ENCODE peak calls at places on chromosomes 7 and 10, in four cellular contexts. One of them, this sample, is unnamed.

GRCh38 chr7:106063692-106064091 is 48.4 kb downstream of the SYPL1 start:
- DNase-seq in HepG2: no peak
- DNase-seq in GM12878: no peak
- DNase-seq in K562: no peak
- DNase-seq in this sample: no peak

GRCh38 chr10:1084011-1084950 is 28.1 kb downstream of the WDR37 start:
- DNase-seq in HepG2: no peak
- DNase-seq in GM12878: no peak
- DNase-seq in K562: no peak
- DNase-seq in this sample: no peak

GRCh38 chr10:45520476-45520875 is 146.5 kb downstream of the ALOX5 start:
- DNase-seq in HepG2: no peak
- DNase-seq in GM12878: no peak
- DNase-seq in K562: no peak
- DNase-seq in this sample: peak; percentile 41

GRCh38 chr10:36538945-36539586 is 586.3 kb upstream of the ANKRD30A start:
- DNase-seq in HepG2: no peak
- DNase-seq in GM12878: no peak
- DNase-seq in K562: no peak
- DNase-seq in this sample: no peak

GRCh38 chr10:104435822-104436221 is 82.2 kb downstream of the CFAP58 start:
- DNase-seq in HepG2: no peak
- DNase-seq in GM12878: no peak
- DNase-seq in K562: no peak
- DNase-seq in this sample: no peak

GRCh38 chr7:152335900-152336571 is 99.8 kb downstream of the KMT2C start:
- DNase-seq in HepG2: no peak
- DNase-seq in GM12878: no peak
- DNase-seq in K562: no peak
- DNase-seq in this sample: no peak

GRCh38 chr7:30924624-30925023 is 13.0 kb downstream of the AQP1 start:
- DNase-seq in HepG2: no peak
- DNase-seq in GM12878: no peak
- DNase-seq in K562: no peak
- DNase-seq in this sample: no peak

GRCh38 chr7:47988496-47989386 is 9.3 kb upstream of the HUS1 start:
- DNase-seq in HepG2: peak; percentile 13
- DNase-seq in GM12878: no peak
- DNase-seq in K562: no peak
- DNase-seq in this sample: peak; percentile 39

GRCh38 chr7:106668853-106669539 is 8.0 kb upstream of the CCDC71L start:
- DNase-seq in HepG2: no peak
- DNase-seq in GM12878: no peak
- DNase-seq in K562: no peak
- DNase-seq in this sample: no peak

GRCh38 chr10:17923728-17924127 is 28.0 kb upstream of the SLC39A12 start:
- DNase-seq in HepG2: no peak
- DNase-seq in GM12878: no peak
- DNase-seq in K562: no peak
- DNase-seq in this sample: no peak

GRCh38 chr10:34589275-34589674 is 225.8 kb downstream of the PARD3 start:
- DNase-seq in HepG2: no peak
- DNase-seq in GM12878: no peak
- DNase-seq in K562: no peak
- DNase-seq in this sample: no peak

GRCh38 chr7:69656890-69657289 is 58.6 kb downstream of the AUTS2 start:
- DNase-seq in HepG2: no peak
- DNase-seq in GM12878: no peak
- DNase-seq in K562: no peak
- DNase-seq in this sample: no peak

GRCh38 chr7:69656077-69656476 is 57.8 kb downstream of the AUTS2 start:
- DNase-seq in HepG2: no peak
- DNase-seq in GM12878: no peak
- DNase-seq in K562: no peak
- DNase-seq in this sample: no peak

GRCh38 chr7:69654849-69655707 is 56.8 kb downstream of the AUTS2 start:
- DNase-seq in HepG2: no peak
- DNase-seq in GM12878: no peak
- DNase-seq in K562: no peak
- DNase-seq in this sample: peak; percentile 32

GRCh38 chr7:69659964-69660363 is 61.7 kb downstream of the AUTS2 start:
- DNase-seq in HepG2: no peak
- DNase-seq in GM12878: no peak
- DNase-seq in K562: no peak
- DNase-seq in this sample: peak; percentile 86

GRCh38 chr7:69657331-69657730 is 59.1 kb downstream of the AUTS2 start:
- DNase-seq in HepG2: no peak
- DNase-seq in GM12878: no peak
- DNase-seq in K562: no peak
- DNase-seq in this sample: no peak
- TF ChIP-seq JUNB in HepG2: no peak
- TF ChIP-seq JUNB in GM12878: no peak
- TF ChIP-seq JUNB in K562: no peak
- TF ChIP-seq JUNB in this sample: no peak

GRCh38 chr10:29996842-29997123 is 62.6 kb downstream of the JCAD start:
- DNase-seq in HepG2: no peak
- DNase-seq in GM12878: no peak
- DNase-seq in K562: no peak
- DNase-seq in this sample: no peak

GRCh38 chr10:30002438-30003266 is 56.7 kb downstream of the JCAD start:
- DNase-seq in HepG2: peak; percentile 65
- DNase-seq in GM12878: no peak
- DNase-seq in K562: peak; percentile 46
- DNase-seq in this sample: peak; percentile 89

GRCh38 chr10:30006410-30006809 is 53.0 kb downstream of the JCAD start:
- DNase-seq in HepG2: no peak
- DNase-seq in GM12878: no peak
- DNase-seq in K562: no peak
- DNase-seq in this sample: no peak

GRCh38 chr10:29998142-29998808 is 61.1 kb downstream of the JCAD start:
- DNase-seq in HepG2: peak; percentile 71
- DNase-seq in GM12878: peak; percentile 30
- DNase-seq in K562: peak; percentile 69
- DNase-seq in this sample: peak; percentile 87

GRCh38 chr10:30000802-30001571 is 58.4 kb downstream of the JCAD start:
- DNase-seq in HepG2: peak; percentile 51
- DNase-seq in GM12878: no peak
- DNase-seq in K562: no peak
- DNase-seq in this sample: no peak
- H2AFZ ChIP-seq in HepG2: no peak overlapping the region
- H2AFZ ChIP-seq in GM12878: no peak overlapping the region
- H2AFZ ChIP-seq in K562: no peak overlapping the region
- H2AFZ ChIP-seq in this sample: peak overlapping the region; percentile 10

GRCh38 chr10:24541239-24541753 is 182.4 kb downstream of the ARHGAP21 start:
- DNase-seq in HepG2: peak; percentile 97
- DNase-seq in GM12878: no peak
- DNase-seq in K562: no peak
- DNase-seq in this sample: no peak
- H3K27ac ChIP-seq in HepG2: peak overlapping the region; percentile 95
- H3K27ac ChIP-seq in GM12878: no peak overlapping the region
- H3K27ac ChIP-seq in K562: no peak overlapping the region
- H3K27ac ChIP-seq in this sample: no peak overlapping the region

DNA sequence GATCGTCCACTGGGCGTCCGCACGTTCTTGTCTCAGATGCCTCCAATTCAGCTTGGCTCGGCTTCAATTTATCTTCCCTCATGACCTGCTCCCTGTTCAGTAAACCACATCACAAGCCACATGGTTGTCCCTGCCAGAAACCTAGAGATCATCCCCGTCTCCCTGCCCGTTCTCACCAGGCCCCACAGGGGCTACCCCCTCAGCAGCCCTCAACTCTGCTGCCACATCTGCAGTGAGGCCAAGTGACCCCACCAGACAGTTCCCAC is 14.1 kb upstream of the TTYH3 start:
- DNase-seq in HepG2: no peak
- DNase-seq in GM12878: no peak
- DNase-seq in K562: no peak
- DNase-seq in this sample: no peak
- TF ChIP-seq JUNB in HepG2: no peak
- TF ChIP-seq JUNB in GM12878: no peak
- TF ChIP-seq JUNB in K562: no peak
- TF ChIP-seq JUNB in this sample: no peak

DNA sequence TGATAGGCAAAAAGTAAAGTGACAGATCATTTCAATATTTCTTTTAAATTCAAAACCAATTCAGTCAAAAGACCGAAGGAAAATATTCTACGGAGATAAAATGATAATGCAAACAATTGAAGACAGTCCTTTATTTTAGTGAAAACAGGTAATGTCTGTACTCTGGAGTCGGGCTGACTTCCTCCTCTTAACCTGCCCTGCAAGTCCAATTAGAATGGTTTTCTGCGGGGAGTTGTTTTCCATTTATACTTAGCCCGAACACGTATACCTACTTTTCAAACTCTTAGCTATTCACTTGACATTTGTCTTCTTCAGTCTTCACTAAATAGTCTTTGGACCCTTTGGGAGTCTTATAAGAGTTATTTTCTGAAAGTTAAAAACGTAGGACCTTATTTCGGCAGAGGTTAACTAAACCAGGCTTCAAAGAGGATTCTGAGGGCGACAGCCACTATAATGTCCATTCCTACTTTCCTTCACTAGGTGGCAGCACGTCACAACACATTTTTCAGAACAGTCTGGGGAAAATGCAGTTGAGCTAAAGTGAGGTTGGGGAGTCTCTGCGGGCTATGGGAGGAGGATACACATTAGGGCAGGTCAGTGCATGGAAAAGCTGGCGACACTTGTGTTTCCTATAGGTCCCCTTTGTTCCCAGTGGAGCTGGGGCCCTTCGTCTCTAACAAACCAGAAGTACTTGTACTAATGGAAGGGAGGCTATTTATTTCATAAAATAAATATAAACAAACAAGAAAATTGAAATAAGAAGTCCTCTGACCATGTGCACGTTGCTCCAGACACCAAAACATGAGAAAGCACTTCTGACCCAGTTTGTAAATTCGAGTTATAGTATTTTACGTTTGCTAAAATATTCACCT is 471.9 kb downstream of the KCNMA1 start:
- DNase-seq in HepG2: peak; percentile 40
- DNase-seq in GM12878: peak; percentile 24
- DNase-seq in K562: peak; percentile 49
- DNase-seq in this sample: peak; percentile 89
- H2AFZ ChIP-seq in HepG2: no peak overlapping the region
- H2AFZ ChIP-seq in GM12878: no peak overlapping the region
- H2AFZ ChIP-seq in K562: no peak overlapping the region
- H2AFZ ChIP-seq in this sample: no peak overlapping the region

DNA sequence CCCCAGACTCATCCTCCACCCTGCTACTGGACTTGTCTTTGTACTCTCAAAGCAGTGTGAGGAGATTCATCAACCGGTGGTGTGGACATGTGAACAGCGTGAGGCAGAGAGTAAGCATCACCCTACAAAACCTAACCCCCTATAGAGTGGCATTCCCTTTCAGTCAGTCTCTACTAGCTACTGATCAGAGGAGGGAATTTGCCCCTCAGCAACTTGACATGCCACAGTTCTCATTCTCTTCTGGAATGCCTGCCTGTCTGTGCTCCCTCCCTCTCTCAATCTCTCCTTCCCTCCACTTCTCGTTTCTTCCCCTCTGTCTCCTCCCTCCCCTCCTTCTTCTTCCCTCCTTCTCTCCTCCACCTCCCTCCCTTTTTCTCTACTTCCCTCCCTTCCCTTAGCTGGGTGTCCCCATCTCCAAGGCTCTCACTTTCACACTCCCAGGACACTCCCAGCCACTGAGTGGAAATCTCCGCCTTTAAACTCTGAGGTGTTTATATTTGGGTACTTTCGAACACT is 24.6 kb downstream of the H2AZ2 start:
- DNase-seq in HepG2: no peak
- DNase-seq in GM12878: no peak
- DNase-seq in K562: no peak
- DNase-seq in this sample: peak; percentile 44
- H3K27ac ChIP-seq in HepG2: no peak overlapping the region
- H3K27ac ChIP-seq in GM12878: no peak overlapping the region
- H3K27ac ChIP-seq in K562: no peak overlapping the region
- H3K27ac ChIP-seq in this sample: no peak overlapping the region

This sample was measured in GM23338.